ENCODE peak calls at places on chromosomes 3 and 15, in six cellular contexts. I is HEK293T, K is A549, X is HepG2, M is K562, Y is GM12878. W is an unnamed sample.

GRCh38 chr3:69252631-69253030 is 130.2 kb upstream of the LMOD3 start:
- DNase-seq in I (no peak), K (no peak), X (no peak), M (no peak), Y (no peak), W (no peak)

GRCh38 chr3:16188071-16188470 is 13.6 kb downstream of the GALNT15 start:
- DNase-seq in I (no peak), K (no peak), X (no peak), M (no peak), Y (no peak), W (no peak)

GRCh38 chr15:65532738-65533051 is 2.4 kb downstream of the HACD3 start:
- DNase-seq in I (no peak), K (peak), X (peak), M (no peak), Y (no peak), W (peak)

GRCh38 chr3:74614133-74614967 is at the start of gene CNTN3:
- DNase-seq in I (peak), K (no peak), X (no peak), M (no peak), Y (no peak), W (peak)

GRCh38 chr15:57743424-57743823 is 36.9 kb downstream of the POLR2M start:
- DNase-seq in I (no peak), K (no peak), X (peak), M (no peak), Y (no peak), W (no peak)

GRCh38 chr3:10747341-10747740 is 68.7 kb upstream of the SLC6A11 start:
- DNase-seq in I (no peak), K (no peak), X (no peak), M (no peak), Y (no peak), W (no peak)

GRCh38 chr15:84992157-84992940 is 10.7 kb downstream of the PDE8A start:
- DNase-seq in I (no peak), K (peak), X (peak), M (no peak), Y (no peak), W (peak)

GRCh38 chr15:25179673-25180511 is 225.1 kb downstream of the SNRPN start:
- DNase-seq in I (no peak), K (no peak), X (no peak), M (no peak), Y (no peak), W (no peak)

GRCh38 chr15:37079726-37080125 is 20.6 kb downstream of the MEIS2 start:
- DNase-seq in I (no peak), K (no peak), X (no peak), M (no peak), Y (no peak), W (peak)

GRCh38 chr15:66152650-66153049 is 100.9 kb downstream of the MEGF11 start:
- DNase-seq in I (no peak), K (no peak), X (no peak), M (no peak), Y (no peak), W (no peak)

GRCh38 chr15:85314653-85315052 is 65.8 kb upstream of the AKAP13 start:
- DNase-seq in I (no peak), K (no peak), X (no peak), M (no peak), Y (no peak), W (peak)

GRCh38 chr3:5095879-5096278 is 26.2 kb upstream of the ARL8B start:
- DNase-seq in I (no peak), K (no peak), X (no peak), M (no peak), Y (no peak), W (peak)

GRCh38 chr3:188253800-188254452 is 100.0 kb downstream of the LPP start:
- DNase-seq in I (no peak), K (no peak), X (no peak), M (no peak), Y (no peak), W (no peak)

GRCh38 chr15:49673861-49674260 is 53.0 kb downstream of the DTWD1 start:
- DNase-seq in I (no peak), K (no peak), X (no peak), M (no peak), Y (no peak), W (no peak)

GRCh38 chr3:154799801-154800200 is 280.3 kb upstream of the MME start:
- DNase-seq in I (no peak), K (no peak), X (no peak), M (no peak), Y (no peak), W (peak)

GRCh38 chr15:85707519-85708338 is 87.0 kb downstream of the KLHL25 start:
- DNase-seq in I (no peak), K (no peak), X (peak), M (no peak), Y (no peak), W (peak)

GRCh38 chr15:33069161-33069560 is 125.4 kb downstream of the FMN1 start:
- DNase-seq in I (no peak), K (no peak), X (no peak), M (no peak), Y (no peak), W (no peak)

GRCh38 chr3:85495602-85496001 is 536.8 kb downstream of the CADM2 start:
- DNase-seq in I (no peak), K (no peak), X (no peak), M (no peak), Y (no peak), W (no peak)

GRCh38 chr15:57542505-57542817 is 49.2 kb upstream of the MYZAP start:
- DNase-seq in I (no peak), K (no peak), X (no peak), M (no peak), Y (no peak), W (no peak)

GRCh38 chr3:169787791-169788190 is 14.6 kb downstream of the MYNN start:
- DNase-seq in I (no peak), K (no peak), X (no peak), M (no peak), Y (no peak), W (no peak)

GRCh38 chr15:39140060-39140604 is 440.7 kb upstream of the THBS1 start:
- DNase-seq in I (no peak), K (peak), X (peak), M (peak), Y (no peak), W (peak)

GRCh38 chr3:25027639-25028038 is 400.4 kb upstream of the RARB start:
- DNase-seq in I (no peak), K (no peak), X (no peak), M (no peak), Y (no peak), W (no peak)

GRCh38 chr3:32245200-32245599 is 6.7 kb downstream of the CMTM8 start:
- DNase-seq in I (no peak), K (no peak), X (no peak), M (no peak), Y (no peak), W (no peak)

GRCh38 chr3:2024037-2024436 is 74.6 kb upstream of the CNTN4 start:
- DNase-seq in I (no peak), K (no peak), X (no peak), M (no peak), Y (no peak), W (no peak)

GRCh38 chr3:180492047-180492446 is 109.9 kb upstream of the TTC14 start:
- DNase-seq in I (no peak), K (no peak), X (no peak), M (no peak), Y (no peak), W (no peak)

GRCh38 chr3:161913786-161914389 is 417.3 kb downstream of the OTOL1 start:
- DNase-seq in I (no peak), K (no peak), X (peak), M (no peak), Y (no peak), W (peak)

GRCh38 chr3:110526732-110527727 is 544.6 kb upstream of the NECTIN3 start:
- DNase-seq in I (no peak), K (peak), X (no peak), M (peak), Y (no peak), W (peak)

GRCh38 chr15:72368895-72369294 is 6.9 kb downstream of the HEXA start:
- DNase-seq in I (no peak), K (no peak), X (no peak), M (no peak), Y (no peak), W (no peak)

GRCh38 chr15:84761534-84762190 is 13.3 kb downstream of the ZNF592 start:
- DNase-seq in I (no peak), K (no peak), X (no peak), M (no peak), Y (no peak), W (peak)

DNA sequence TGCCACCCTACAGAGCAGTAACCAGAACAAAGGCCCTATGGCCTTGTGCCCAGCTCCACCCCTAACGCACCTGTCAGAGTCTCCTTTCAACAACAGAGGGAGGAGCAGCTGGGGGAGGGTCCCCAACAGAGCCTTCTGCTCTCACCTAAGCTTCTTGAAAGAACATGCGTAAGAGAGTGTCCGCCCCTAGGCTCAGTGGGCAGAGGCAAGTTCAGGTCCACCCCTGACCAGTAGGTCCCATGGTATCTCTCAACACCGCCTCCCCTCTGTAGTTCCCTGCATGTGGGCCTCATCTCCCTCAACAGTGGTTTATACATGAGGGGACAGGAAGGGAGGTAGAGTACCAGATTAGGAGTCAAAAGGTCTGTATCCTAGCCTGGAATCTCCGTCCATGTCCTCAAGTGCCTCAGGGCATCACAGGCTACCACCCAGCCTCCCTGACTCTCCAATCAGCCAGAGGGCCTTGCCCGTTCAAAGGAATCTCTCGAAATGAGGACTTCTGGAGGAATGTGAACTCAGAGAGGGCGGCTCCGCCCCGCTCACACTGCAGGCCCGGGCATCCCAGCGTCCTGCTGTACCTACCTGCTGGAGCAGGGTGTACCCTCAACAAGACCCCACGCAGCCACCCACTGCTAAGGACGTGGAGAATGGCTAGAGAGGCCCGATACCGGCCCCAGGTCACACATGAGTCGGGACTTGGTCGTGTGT is 680 bp downstream of the POC1A start:
- DNase-seq in I (no peak), K (peak), X (peak), M (peak), Y (no peak), W (peak)
- TF ChIP-seq BHLHE40 in I (no peak), K (no peak), X (no peak), M (no peak), Y (no peak), W (no peak)

GRCh38 chr3:64237083-64237482 is 11.8 kb upstream of the PRICKLE2 start:
- DNase-seq in I (no peak), K (no peak), X (no peak), M (no peak), Y (no peak), W (no peak)

GRCh38 chr3:64240445-64240844 is 15.2 kb upstream of the PRICKLE2 start:
- DNase-seq in I (no peak), K (no peak), X (no peak), M (no peak), Y (no peak), W (no peak)

GRCh38 chr3:64240959-64241358 is 15.7 kb upstream of the PRICKLE2 start:
- DNase-seq in I (no peak), K (no peak), X (no peak), M (no peak), Y (no peak), W (no peak)

GRCh38 chr3:64239841-64240240 is 14.6 kb upstream of the PRICKLE2 start:
- DNase-seq in I (no peak), K (no peak), X (no peak), M (no peak), Y (no peak), W (no peak)

DNA sequence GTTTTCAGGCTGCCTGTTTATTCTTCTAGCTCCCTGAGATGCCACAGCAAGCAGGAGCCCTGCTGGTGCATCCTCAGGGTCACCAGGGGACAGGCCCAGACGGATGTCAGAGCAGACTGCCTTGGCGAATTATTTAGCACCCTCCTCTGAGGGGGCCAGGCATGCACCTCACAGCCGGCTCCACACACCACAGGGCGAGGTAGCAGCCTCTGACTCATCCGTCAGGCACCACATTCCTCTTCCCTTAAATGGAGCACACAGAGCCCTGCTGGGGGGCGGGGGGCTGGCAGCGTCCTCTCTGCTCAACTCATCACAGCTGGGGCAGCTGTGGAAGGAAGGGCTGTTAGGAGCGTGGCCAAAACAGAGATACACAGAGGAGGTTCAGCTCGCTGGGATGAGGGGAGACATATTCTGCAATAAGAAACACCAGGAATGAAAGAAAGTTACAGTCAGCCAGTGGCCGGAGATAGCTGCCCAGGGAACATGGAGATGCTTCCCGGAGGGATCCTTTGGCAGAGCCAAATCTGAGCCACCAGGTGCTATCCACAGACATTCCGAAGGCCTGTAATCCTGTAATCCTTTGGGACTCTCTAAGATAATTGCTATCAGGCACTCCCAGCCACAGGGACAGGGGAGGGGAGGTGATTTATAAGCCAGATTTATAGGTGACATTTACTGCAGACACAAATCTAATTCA is 13.9 kb upstream of the PRICKLE2 start:
- DNase-seq in I (peak), K (peak), X (peak), M (no peak), Y (no peak), W (peak)
- TF ChIP-seq BHLHE40 in I (no peak), K (no peak), X (no peak), M (no peak), Y (no peak), W (peak)

GRCh38 chr3:107284570-107284969 is 92.7 kb upstream of the CCDC54 start:
- DNase-seq in I (no peak), K (no peak), X (no peak), M (no peak), Y (no peak), W (peak)
- TF ChIP-seq BHLHE40 in I (no peak), K (no peak), X (no peak), M (no peak), Y (no peak), W (no peak)

GRCh38 chr15:93566777-93567176 is 477.8 kb upstream of the RGMA start:
- DNase-seq in I (no peak), K (no peak), X (no peak), M (no peak), Y (no peak), W (no peak)

GRCh38 chr15:93570571-93570970 is 481.6 kb upstream of the RGMA start:
- DNase-seq in I (no peak), K (no peak), X (no peak), M (no peak), Y (no peak), W (no peak)
- TF ChIP-seq BHLHE40 in I (no peak), K (no peak), X (no peak), M (no peak), Y (no peak), W (no peak)

GRCh38 chr3:72480366-72480765 is 367.9 kb downstream of the SHQ1 start:
- DNase-seq in I (no peak), K (no peak), X (no peak), M (no peak), Y (no peak), W (no peak)
- TF ChIP-seq BHLHE40 in I (no peak), K (no peak), X (no peak), M (no peak), Y (no peak), W (no peak)

DNA sequence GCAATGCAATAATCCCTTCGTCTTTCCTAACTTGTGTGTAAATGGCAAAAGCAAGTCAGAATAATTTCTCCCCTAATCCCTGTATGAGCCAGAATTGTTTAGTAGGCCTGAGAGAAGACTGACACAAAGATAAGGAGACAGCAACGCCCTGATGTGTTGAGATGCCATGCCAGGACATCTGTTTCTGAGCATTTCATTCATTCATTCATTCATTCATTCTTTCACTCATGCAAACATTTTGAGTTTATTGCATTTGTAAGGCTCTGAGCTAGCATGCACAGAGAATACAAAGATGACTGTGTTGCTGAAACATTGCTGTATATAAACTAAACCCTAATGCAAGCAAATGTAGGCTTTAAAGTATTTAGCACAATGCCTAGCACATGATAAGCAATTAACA is 127.4 kb downstream of the TMCC1 start:
- DNase-seq in I (no peak), K (no peak), X (no peak), M (no peak), Y (no peak), W (no peak)
- TF ChIP-seq BHLHE40 in I (no peak), K (no peak), X (no peak), M (no peak), Y (no peak), W (no peak)

GRCh38 chr15:41933771-41934170 is 38.6 kb downstream of the EHD4 start:
- DNase-seq in I (no peak), K (no peak), X (no peak), M (no peak), Y (no peak), W (peak)

GRCh38 chr15:41936649-41937567 is 35.4 kb downstream of the EHD4 start:
- DNase-seq in I (no peak), K (no peak), X (no peak), M (no peak), Y (no peak), W (peak)

GRCh38 chr15:41934843-41935242 is 37.5 kb downstream of the EHD4 start:
- DNase-seq in I (no peak), K (no peak), X (no peak), M (no peak), Y (no peak), W (no peak)

GRCh38 chr15:41936155-41936554 is 36.2 kb downstream of the EHD4 start:
- DNase-seq in I (no peak), K (no peak), X (no peak), M (no peak), Y (no peak), W (no peak)

GRCh38 chr15:41935566-41936020 is 36.8 kb downstream of the EHD4 start:
- DNase-seq in I (no peak), K (no peak), X (no peak), M (no peak), Y (no peak), W (no peak)
- TF ChIP-seq BHLHE40 in I (no peak), K (no peak), X (no peak), M (no peak), Y (peak), W (no peak)

W was measured in IMR-90.